ENCODE peak calls at places on chromosomes 7 and 10, in eight cellular contexts. One of them, this sample, is unnamed.

GRCh38 chr7:116910367-116910766 is 42.9 kb upstream of the ST7 start:
- DNase-seq in CD4-positive, CD25-positive, alpha-beta regulatory T cell: no peak
- DNase-seq in GDM1: no peak
- DNase-seq in NCI-H2107: no peak
- DNase-seq in stimulated activated CD8-positive, alpha-beta memory T cell treated with anti-CD3 and anti-CD28 coated beads, Interleukin-4, amount 100 ng/mL, for 4 hours: no peak
- DNase-seq in NT2/D1: no peak
- DNase-seq in T1000: no peak
- DNase-seq in kidney glomerular epithelial cell: no peak
- DNase-seq in this sample: no peak

GRCh38 chr10:21427804-21428481 is 97.5 kb downstream of the SKIDA1 start:
- DNase-seq in NT2/D1: no peak
- DNase-seq in stimulated activated CD8-positive, alpha-beta memory T cell treated with anti-CD3 and anti-CD28 coated beads, Interleukin-4, amount 100 ng/mL, for 4 hours: no peak
- DNase-seq in T1000: no peak
- DNase-seq in kidney glomerular epithelial cell: no peak
- DNase-seq in NCI-H2107: no peak
- DNase-seq in CD4-positive, CD25-positive, alpha-beta regulatory T cell: no peak
- DNase-seq in GDM1: no peak
- DNase-seq in this sample: no peak

GRCh38 chr7:148693651-148694050 is 5.1 kb upstream of the CUL1 start:
- DNase-seq in stimulated activated CD8-positive, alpha-beta memory T cell treated with anti-CD3 and anti-CD28 coated beads, Interleukin-4, amount 100 ng/mL, for 4 hours: no peak
- DNase-seq in kidney glomerular epithelial cell: no peak
- DNase-seq in CD4-positive, CD25-positive, alpha-beta regulatory T cell: no peak
- DNase-seq in NT2/D1: no peak
- DNase-seq in GDM1: no peak
- DNase-seq in NCI-H2107: no peak
- DNase-seq in T1000: no peak
- DNase-seq in this sample: no peak

GRCh38 chr7:22110881-22111280 is 165.2 kb upstream of the CDCA7L start:
- DNase-seq in stimulated activated CD8-positive, alpha-beta memory T cell treated with anti-CD3 and anti-CD28 coated beads, Interleukin-4, amount 100 ng/mL, for 4 hours: no peak
- DNase-seq in NCI-H2107: no peak
- DNase-seq in NT2/D1: no peak
- DNase-seq in CD4-positive, CD25-positive, alpha-beta regulatory T cell: no peak
- DNase-seq in kidney glomerular epithelial cell: no peak
- DNase-seq in T1000: no peak
- DNase-seq in GDM1: no peak
- DNase-seq in this sample: no peak

GRCh38 chr10:118033905-118034304 is 12.8 kb downstream of the RAB11FIP2 start:
- DNase-seq in NCI-H2107: no peak
- DNase-seq in stimulated activated CD8-positive, alpha-beta memory T cell treated with anti-CD3 and anti-CD28 coated beads, Interleukin-4, amount 100 ng/mL, for 4 hours: no peak
- DNase-seq in GDM1: no peak
- DNase-seq in CD4-positive, CD25-positive, alpha-beta regulatory T cell: no peak
- DNase-seq in T1000: no peak
- DNase-seq in NT2/D1: no peak
- DNase-seq in kidney glomerular epithelial cell: no peak
- DNase-seq in this sample: no peak

GRCh38 chr7:74187915-74188675 is 13.9 kb downstream of the EIF4H start:
- DNase-seq in kidney glomerular epithelial cell: peak
- DNase-seq in T1000: no peak
- DNase-seq in NCI-H2107: no peak
- DNase-seq in stimulated activated CD8-positive, alpha-beta memory T cell treated with anti-CD3 and anti-CD28 coated beads, Interleukin-4, amount 100 ng/mL, for 4 hours: no peak
- DNase-seq in CD4-positive, CD25-positive, alpha-beta regulatory T cell: no peak
- DNase-seq in GDM1: no peak
- DNase-seq in NT2/D1: no peak
- DNase-seq in this sample: no peak

GRCh38 chr7:111486472-111487142 is 75.7 kb downstream of the IMMP2L start:
- DNase-seq in CD4-positive, CD25-positive, alpha-beta regulatory T cell: peak
- DNase-seq in kidney glomerular epithelial cell: peak
- DNase-seq in GDM1: peak
- DNase-seq in stimulated activated CD8-positive, alpha-beta memory T cell treated with anti-CD3 and anti-CD28 coated beads, Interleukin-4, amount 100 ng/mL, for 4 hours: no peak
- DNase-seq in T1000: no peak
- DNase-seq in NT2/D1: peak
- DNase-seq in NCI-H2107: peak
- DNase-seq in this sample: no peak

GRCh38 chr7:22851140-22851539 is 28.5 kb upstream of the TOMM7 start:
- DNase-seq in GDM1: no peak
- DNase-seq in stimulated activated CD8-positive, alpha-beta memory T cell treated with anti-CD3 and anti-CD28 coated beads, Interleukin-4, amount 100 ng/mL, for 4 hours: no peak
- DNase-seq in NCI-H2107: no peak
- DNase-seq in NT2/D1: no peak
- DNase-seq in kidney glomerular epithelial cell: no peak
- DNase-seq in T1000: no peak
- DNase-seq in CD4-positive, CD25-positive, alpha-beta regulatory T cell: no peak
- DNase-seq in this sample: no peak

GRCh38 chr7:102973096-102973802 is 60.4 kb downstream of the LRRC17 start:
- DNase-seq in CD4-positive, CD25-positive, alpha-beta regulatory T cell: no peak
- DNase-seq in stimulated activated CD8-positive, alpha-beta memory T cell treated with anti-CD3 and anti-CD28 coated beads, Interleukin-4, amount 100 ng/mL, for 4 hours: no peak
- DNase-seq in NCI-H2107: no peak
- DNase-seq in kidney glomerular epithelial cell: no peak
- DNase-seq in T1000: no peak
- DNase-seq in GDM1: no peak
- DNase-seq in NT2/D1: no peak
- DNase-seq in this sample: no peak

GRCh38 chr7:129041929-129042200 is 13.0 kb downstream of the TNPO3 start:
- DNase-seq in T1000: no peak
- DNase-seq in kidney glomerular epithelial cell: no peak
- DNase-seq in stimulated activated CD8-positive, alpha-beta memory T cell treated with anti-CD3 and anti-CD28 coated beads, Interleukin-4, amount 100 ng/mL, for 4 hours: no peak
- DNase-seq in CD4-positive, CD25-positive, alpha-beta regulatory T cell: no peak
- DNase-seq in NT2/D1: no peak
- DNase-seq in GDM1: no peak
- DNase-seq in NCI-H2107: no peak
- DNase-seq in this sample: no peak

GRCh38 chr7:82904871-82905270 is 257.8 kb downstream of the PCLO start:
- DNase-seq in GDM1: no peak
- DNase-seq in T1000: no peak
- DNase-seq in stimulated activated CD8-positive, alpha-beta memory T cell treated with anti-CD3 and anti-CD28 coated beads, Interleukin-4, amount 100 ng/mL, for 4 hours: no peak
- DNase-seq in kidney glomerular epithelial cell: no peak
- DNase-seq in NT2/D1: no peak
- DNase-seq in CD4-positive, CD25-positive, alpha-beta regulatory T cell: no peak
- DNase-seq in NCI-H2107: no peak
- DNase-seq in this sample: no peak

GRCh38 chr7:25877802-25878789 is 273.9 kb upstream of the NFE2L3 start:
- DNase-seq in GDM1: no peak
- DNase-seq in kidney glomerular epithelial cell: no peak
- DNase-seq in NCI-H2107: no peak
- DNase-seq in NT2/D1: no peak
- DNase-seq in stimulated activated CD8-positive, alpha-beta memory T cell treated with anti-CD3 and anti-CD28 coated beads, Interleukin-4, amount 100 ng/mL, for 4 hours: no peak
- DNase-seq in CD4-positive, CD25-positive, alpha-beta regulatory T cell: no peak
- DNase-seq in T1000: no peak
- DNase-seq in this sample: no peak

GRCh38 chr7:32256376-32256775 is 186.2 kb upstream of the PDE1C start:
- DNase-seq in kidney glomerular epithelial cell: no peak
- DNase-seq in stimulated activated CD8-positive, alpha-beta memory T cell treated with anti-CD3 and anti-CD28 coated beads, Interleukin-4, amount 100 ng/mL, for 4 hours: no peak
- DNase-seq in T1000: no peak
- DNase-seq in GDM1: no peak
- DNase-seq in NT2/D1: no peak
- DNase-seq in NCI-H2107: no peak
- DNase-seq in CD4-positive, CD25-positive, alpha-beta regulatory T cell: no peak
- DNase-seq in this sample: no peak

GRCh38 chr7:76358053-76358477 is 726 bp downstream of the YWHAG start:
- DNase-seq in T1000: no peak
- DNase-seq in kidney glomerular epithelial cell: no peak
- DNase-seq in NT2/D1: no peak
- DNase-seq in NCI-H2107: peak
- DNase-seq in CD4-positive, CD25-positive, alpha-beta regulatory T cell: no peak
- DNase-seq in stimulated activated CD8-positive, alpha-beta memory T cell treated with anti-CD3 and anti-CD28 coated beads, Interleukin-4, amount 100 ng/mL, for 4 hours: peak
- DNase-seq in GDM1: peak
- DNase-seq in this sample: peak

GRCh38 chr10:77649333-77650331 is 12.0 kb upstream of the KCNMA1 start:
- DNase-seq in stimulated activated CD8-positive, alpha-beta memory T cell treated with anti-CD3 and anti-CD28 coated beads, Interleukin-4, amount 100 ng/mL, for 4 hours: no peak
- DNase-seq in GDM1: no peak
- DNase-seq in NCI-H2107: no peak
- DNase-seq in NT2/D1: no peak
- DNase-seq in kidney glomerular epithelial cell: no peak
- DNase-seq in T1000: no peak
- DNase-seq in CD4-positive, CD25-positive, alpha-beta regulatory T cell: no peak
- DNase-seq in this sample: no peak

GRCh38 chr10:27242951-27243551 is 2.5 kb upstream of the ACBD5 start:
- DNase-seq in kidney glomerular epithelial cell: peak
- DNase-seq in CD4-positive, CD25-positive, alpha-beta regulatory T cell: peak
- DNase-seq in stimulated activated CD8-positive, alpha-beta memory T cell treated with anti-CD3 and anti-CD28 coated beads, Interleukin-4, amount 100 ng/mL, for 4 hours: no peak
- DNase-seq in NT2/D1: peak
- DNase-seq in NCI-H2107: no peak
- DNase-seq in T1000: no peak
- DNase-seq in GDM1: peak
- DNase-seq in this sample: peak

GRCh38 chr10:86773486-86773885 is 17.1 kb downstream of the BMPR1A start:
- DNase-seq in T1000: no peak
- DNase-seq in stimulated activated CD8-positive, alpha-beta memory T cell treated with anti-CD3 and anti-CD28 coated beads, Interleukin-4, amount 100 ng/mL, for 4 hours: no peak
- DNase-seq in NCI-H2107: no peak
- DNase-seq in GDM1: no peak
- DNase-seq in kidney glomerular epithelial cell: no peak
- DNase-seq in NT2/D1: no peak
- DNase-seq in CD4-positive, CD25-positive, alpha-beta regulatory T cell: no peak
- DNase-seq in this sample: no peak

GRCh38 chr10:47241256-47241655 is 58.7 kb upstream of the GDF10 start:
- DNase-seq in NT2/D1: no peak
- DNase-seq in T1000: no peak
- DNase-seq in kidney glomerular epithelial cell: no peak
- DNase-seq in CD4-positive, CD25-positive, alpha-beta regulatory T cell: no peak
- DNase-seq in GDM1: no peak
- DNase-seq in stimulated activated CD8-positive, alpha-beta memory T cell treated with anti-CD3 and anti-CD28 coated beads, Interleukin-4, amount 100 ng/mL, for 4 hours: no peak
- DNase-seq in NCI-H2107: no peak
- DNase-seq in this sample: no peak

GRCh38 chr10:110363572-110364411 is 59.1 kb upstream of the SMNDC1 start:
- DNase-seq in NT2/D1: no peak
- DNase-seq in stimulated activated CD8-positive, alpha-beta memory T cell treated with anti-CD3 and anti-CD28 coated beads, Interleukin-4, amount 100 ng/mL, for 4 hours: no peak
- DNase-seq in kidney glomerular epithelial cell: no peak
- DNase-seq in T1000: no peak
- DNase-seq in NCI-H2107: no peak
- DNase-seq in GDM1: no peak
- DNase-seq in CD4-positive, CD25-positive, alpha-beta regulatory T cell: peak
- DNase-seq in this sample: no peak

GRCh38 chr10:95467162-95467599 is 94.0 kb downstream of the SORBS1 start:
- DNase-seq in NCI-H2107: no peak
- DNase-seq in stimulated activated CD8-positive, alpha-beta memory T cell treated with anti-CD3 and anti-CD28 coated beads, Interleukin-4, amount 100 ng/mL, for 4 hours: no peak
- DNase-seq in CD4-positive, CD25-positive, alpha-beta regulatory T cell: no peak
- DNase-seq in kidney glomerular epithelial cell: no peak
- DNase-seq in GDM1: peak
- DNase-seq in T1000: no peak
- DNase-seq in NT2/D1: peak
- DNase-seq in this sample: no peak

GRCh38 chr10:35961501-35961900 is 319.4 kb upstream of the FZD8 start:
- DNase-seq in CD4-positive, CD25-positive, alpha-beta regulatory T cell: no peak
- DNase-seq in stimulated activated CD8-positive, alpha-beta memory T cell treated with anti-CD3 and anti-CD28 coated beads, Interleukin-4, amount 100 ng/mL, for 4 hours: no peak
- DNase-seq in NCI-H2107: no peak
- DNase-seq in T1000: no peak
- DNase-seq in GDM1: no peak
- DNase-seq in kidney glomerular epithelial cell: peak
- DNase-seq in NT2/D1: no peak
- DNase-seq in this sample: no peak

GRCh38 chr10:100882681-100883321 is 30.0 kb upstream of the SLF2 start:
- DNase-seq in CD4-positive, CD25-positive, alpha-beta regulatory T cell: no peak
- DNase-seq in NCI-H2107: no peak
- DNase-seq in stimulated activated CD8-positive, alpha-beta memory T cell treated with anti-CD3 and anti-CD28 coated beads, Interleukin-4, amount 100 ng/mL, for 4 hours: no peak
- DNase-seq in GDM1: no peak
- DNase-seq in kidney glomerular epithelial cell: no peak
- DNase-seq in T1000: peak
- DNase-seq in NT2/D1: no peak
- DNase-seq in this sample: no peak

GRCh38 chr7:24793982-24794648 is 36.9 kb upstream of the GSDME start:
- DNase-seq in CD4-positive, CD25-positive, alpha-beta regulatory T cell: no peak
- DNase-seq in stimulated activated CD8-positive, alpha-beta memory T cell treated with anti-CD3 and anti-CD28 coated beads, Interleukin-4, amount 100 ng/mL, for 4 hours: no peak
- DNase-seq in kidney glomerular epithelial cell: no peak
- DNase-seq in NT2/D1: no peak
- DNase-seq in T1000: no peak
- DNase-seq in GDM1: no peak
- DNase-seq in NCI-H2107: no peak
- DNase-seq in this sample: no peak

GRCh38 chr7:5643280-5643679 is 138.2 kb downstream of the RNF216 start:
- DNase-seq in CD4-positive, CD25-positive, alpha-beta regulatory T cell: peak
- DNase-seq in stimulated activated CD8-positive, alpha-beta memory T cell treated with anti-CD3 and anti-CD28 coated beads, Interleukin-4, amount 100 ng/mL, for 4 hours: no peak
- DNase-seq in GDM1: peak
- DNase-seq in NT2/D1: no peak
- DNase-seq in NCI-H2107: no peak
- DNase-seq in kidney glomerular epithelial cell: no peak
- DNase-seq in T1000: no peak
- DNase-seq in this sample: no peak

GRCh38 chr7:131293018-131293417 is 34.7 kb upstream of the MKLN1 start:
- DNase-seq in NCI-H2107: no peak
- DNase-seq in GDM1: no peak
- DNase-seq in T1000: no peak
- DNase-seq in CD4-positive, CD25-positive, alpha-beta regulatory T cell: no peak
- DNase-seq in stimulated activated CD8-positive, alpha-beta memory T cell treated with anti-CD3 and anti-CD28 coated beads, Interleukin-4, amount 100 ng/mL, for 4 hours: no peak
- DNase-seq in NT2/D1: no peak
- DNase-seq in kidney glomerular epithelial cell: no peak
- DNase-seq in this sample: no peak